ENCODE peak calls at places on chromosome 17, in five cellular contexts. G is AG09309, Z is fibroblast of mammary gland, Y is transverse colon, N is skeletal muscle cell. D is an unnamed sample.
A peak's percentile ranks its signal among the peaks of the same experiment; 100 is the strongest.

GRCh38 chr17:4852504-4853075 is 19.4 kb downstream of the MINK1 start:
- DNase-seq in Y (no peak), N (no peak), G (peak; percentile 28), Z (peak; percentile 58), D (peak; percentile 43)

GRCh38 chr17:75763613-75764416 is 1.2 kb downstream of the GALK1 start:
- DNase-seq in G (no peak), Y (no peak), N (no peak), Z (no peak), D (no peak)

GRCh38 chr17:81601525-81602120 is 35.3 kb downstream of the NPLOC4 start:
- DNase-seq in N (peak; percentile 47), Z (peak; percentile 77), Y (peak; percentile 31), G (no peak), D (peak; percentile 83)

GRCh38 chr17:82740906-82741759 is 5.7 kb downstream of the FN3K start:
- DNase-seq in G (no peak), N (no peak), Z (peak; percentile 29), Y (no peak), D (peak; percentile 18)

GRCh38 chr17:82085031-82085861 is 12.8 kb downstream of the FASN start:
- DNase-seq in N (no peak), Z (no peak), G (no peak), Y (no peak), D (no peak)

GRCh38 chr17:82287013-82287848 is 13.7 kb upstream of the CSNK1D start:
- DNase-seq in Y (peak; percentile 52), Z (no peak), G (no peak), N (no peak), D (no peak)

GRCh38 chr17:36844013-36844412 is 93.3 kb upstream of the LHX1 start:
- DNase-seq in Y (no peak), Z (no peak), N (no peak), G (no peak), D (no peak)

GRCh38 chr17:29090746-29091395 is 47.9 kb downstream of the PIPOX start:
- DNase-seq in Z (no peak), N (no peak), G (no peak), Y (no peak), D (no peak)

GRCh38 chr17:32622540-32622939 is 135.7 kb downstream of the CDK5R1 start:
- DNase-seq in G (no peak), N (no peak), Y (no peak), Z (no peak), D (no peak)

GRCh38 chr17:53719229-53719628 is 103.5 kb upstream of the KIF2B start:
- DNase-seq in N (peak; percentile 28), Y (no peak), Z (no peak), G (no peak), D (no peak)

GRCh38 chr17:40647549-40648325 is at the start of gene SMARCE1:
- DNase-seq in N (peak; percentile 36), Y (peak; percentile 77), Z (peak; percentile 71), G (peak; percentile 40), D (peak; percentile 83)

GRCh38 chr17:13541032-13541480 is 60.7 kb downstream of the HS3ST3A1 start:
- DNase-seq in Y (no peak), N (peak; percentile 93), Z (peak; percentile 98), G (peak; percentile 96), D (peak; percentile 98)

GRCh38 chr17:43456661-43457361 is 27.0 kb upstream of the DHX8 start:
- DNase-seq in Y (peak; percentile 12), Z (peak; percentile 80), N (no peak), G (no peak), D (peak; percentile 70)

GRCh38 chr17:61411944-61412859 is 12.6 kb downstream of the TBX2 start:
- DNase-seq in N (no peak), Z (peak; percentile 77), Y (peak; percentile 83), G (no peak), D (peak; percentile 84)

GRCh38 chr17:75771334-75772281 is 6.6 kb upstream of the GALK1 start:
- DNase-seq in Z (peak; percentile 46), N (no peak), G (no peak), Y (peak; percentile 30), D (no peak)

GRCh38 chr17:7021993-7022778 is 664 bp upstream of the BCL6B start:
- DNase-seq in G (no peak), Y (peak; percentile 86), N (no peak), Z (peak; percentile 58), D (peak; percentile 56)

GRCh38 chr17:58232707-58233156 is 5.7 kb upstream of the LPO start:
- DNase-seq in Z (peak; percentile 94), G (peak; percentile 74), N (peak; percentile 87), Y (no peak), D (peak; percentile 75)

GRCh38 chr17:82097187-82097918 is 683 bp downstream of the FASN start:
- DNase-seq in N (no peak), G (peak; percentile 4), Z (peak; percentile 42), Y (peak; percentile 48), D (peak; percentile 71)

GRCh38 chr17:61002316-61002736 is 324.7 kb downstream of the BCAS3 start:
- DNase-seq in G (peak; percentile 45), Z (peak; percentile 65), Y (no peak), N (peak; percentile 12), D (peak; percentile 84)

GRCh38 chr17:57666198-57666870 is 78.8 kb downstream of the CCDC182 start:
- DNase-seq in Z (no peak), N (no peak), Y (no peak), G (no peak), D (no peak)

GRCh38 chr17:74123866-74124265 is 79.6 kb upstream of the RPL38 start:
- DNase-seq in G (no peak), N (no peak), Z (no peak), Y (no peak), D (no peak)

GRCh38 chr17:45372325-45372869 is 55.6 kb upstream of the MAP3K14 start:
- DNase-seq in N (no peak), G (no peak), Z (peak; percentile 44), Y (no peak), D (no peak)

GRCh38 chr17:75517277-75517865 is 1.0 kb downstream of the TSEN54 start:
- DNase-seq in Y (peak; percentile 76), N (no peak), G (no peak), Z (no peak), D (no peak)

GRCh38 chr17:59149841-59150511 is 5.0 kb downstream of the SKA2 start:
- DNase-seq in Y (no peak), Z (peak; percentile 36), N (no peak), G (no peak), D (no peak)

GRCh38 chr17:51035436-51035835 is 85.2 kb downstream of the SPAG9 start:
- DNase-seq in Y (no peak), N (peak; percentile 45), G (peak; percentile 86), Z (peak; percentile 45), D (peak; percentile 86)

GRCh38 chr17:7314719-7315569 is at the start of gene GPS2:
- DNase-seq in Z (peak; percentile 72), N (no peak), G (no peak), Y (peak; percentile 96), D (peak; percentile 85)

GRCh38 chr17:51764387-51764971 is 394.0 kb downstream of the CA10 start:
- DNase-seq in Z (peak; percentile 69), Y (peak; percentile 50), G (peak; percentile 25), N (peak; percentile 1), D (peak; percentile 46)

GRCh38 chr17:55332296-55333041 is 67.7 kb downstream of the HLF start:
- DNase-seq in Z (no peak), G (no peak), Y (peak; percentile 12), N (no peak), D (no peak)

GRCh38 chr17:18257747-18258355 is 687 bp downstream of the FLII start:
- DNase-seq in Z (peak; percentile 77), Y (peak; percentile 86), G (no peak), N (no peak), D (peak; percentile 73)

GRCh38 chr17:43018008-43018853 is 4.0 kb downstream of the VAT1 start:
- DNase-seq in N (no peak), Y (no peak), Z (no peak), G (no peak), D (no peak)

GRCh38 chr17:731943-732787 is at the start of gene TLCD3A:
- DNase-seq in Z (peak; percentile 56), G (no peak), N (no peak), Y (peak; percentile 78), D (peak; percentile 66)

GRCh38 chr17:70636517-70637133 is 467.3 kb downstream of the KCNJ2 start:
- DNase-seq in G (peak; percentile 2), N (no peak), Y (no peak), Z (peak; percentile 49), D (peak; percentile 37)

GRCh38 chr17:69997332-69997731 is 77.7 kb upstream of the KCNJ16 start:
- DNase-seq in N (no peak), Y (no peak), Z (peak; percentile 22), G (no peak), D (no peak)

GRCh38 chr17:73093286-73093685 is 798 bp upstream of the SLC39A11 start:
- DNase-seq in N (no peak), Z (no peak), G (no peak), Y (no peak), D (no peak)
- H3K4me3 ChIP-seq in N (no peak overlapping the region), Z (peak overlapping the region; percentile 79), G (no peak overlapping the region), Y (no peak overlapping the region), D (no peak overlapping the region)

DNA sequence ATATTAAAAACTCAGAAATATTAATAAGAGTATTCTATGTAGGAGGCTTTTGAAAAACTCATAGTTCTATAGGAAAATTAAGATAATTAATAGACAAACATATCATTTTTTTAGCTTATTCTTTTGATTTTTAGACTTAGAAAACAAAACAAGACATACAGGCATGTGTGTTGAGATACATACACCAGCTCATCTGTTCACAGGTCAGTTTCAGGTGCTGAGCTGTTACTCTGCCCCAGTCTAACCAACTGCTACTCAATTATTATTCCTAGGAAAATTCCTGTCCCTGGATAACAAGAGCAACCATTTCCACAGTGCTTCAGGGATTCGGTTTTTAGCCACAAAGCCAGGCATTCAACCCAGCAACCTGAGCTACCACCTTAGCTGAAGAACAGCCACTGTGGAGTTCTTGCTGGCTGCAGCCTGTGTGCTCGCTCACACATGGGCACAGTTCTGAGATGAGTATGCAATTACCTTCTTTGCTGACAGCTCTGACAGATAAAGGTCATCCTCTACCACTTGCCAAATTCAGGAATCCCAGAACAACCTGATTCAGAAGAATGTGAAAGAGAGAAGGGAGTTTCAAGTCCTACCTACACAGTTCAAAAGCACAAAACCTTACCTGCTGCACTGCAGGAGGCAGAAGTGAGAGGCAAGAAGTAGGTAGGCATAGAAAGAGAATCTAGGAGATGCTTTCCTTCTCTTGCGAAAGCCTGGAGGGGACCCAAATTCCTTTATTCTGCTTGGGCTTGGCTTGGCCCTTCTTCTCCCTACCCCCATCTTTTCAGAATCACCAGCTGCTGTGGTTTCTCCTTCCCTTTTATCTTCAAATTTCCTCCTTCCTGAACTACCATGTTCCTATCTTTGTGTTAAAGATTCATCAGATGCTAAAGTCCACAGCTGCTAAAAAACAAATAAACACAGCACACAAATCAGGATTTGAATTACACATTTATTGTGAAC is 62.7 kb downstream of the TEX2 start:
- DNase-seq in Z (peak; percentile 51), Y (no peak), N (no peak), G (no peak), D (peak; percentile 51)
- H3K4me3 ChIP-seq in Z (no peak overlapping the region), Y (no peak overlapping the region), N (no peak overlapping the region), G (no peak overlapping the region), D (no peak overlapping the region)

GRCh38 chr17:38729368-38729885 is 714 bp upstream of the CISD3 start:
- DNase-seq in G (no peak), Z (no peak), Y (no peak), N (no peak), D (no peak)
- H3K4me3 ChIP-seq in G (peak overlapping the region; percentile 57), Z (peak overlapping the region; percentile 52), Y (peak overlapping the region; percentile 62), N (peak overlapping the region; percentile 60), D (peak overlapping the region; percentile 52)

GRCh38 chr17:72683506-72684404 is 408.7 kb downstream of the SLC39A11 start:
- DNase-seq in N (peak; percentile 96), Y (peak; percentile 35), Z (peak; percentile 99), G (peak; percentile 92), D (peak; percentile 98)
- H3K4me3 ChIP-seq in N (no peak overlapping the region), Y (no peak overlapping the region), Z (no peak overlapping the region), G (no peak overlapping the region), D (no peak overlapping the region)